ENCODE peak calls at places on chromosome 22, in five cellular contexts. W is GM10248, C is RWPE1, P is astrocyte, H is left ventricle myocardium inferior. R is an unnamed sample.

GRCh38 chr22:47161631-47162030 is 399.2 kb downstream of the TBC1D22A start:
- DNase-seq in W (no peak), C (no peak), P (no peak), H (no peak), R (peak; percentile 33)

GRCh38 chr22:28935713-28936112 is 52.3 kb downstream of the ZNRF3 start:
- DNase-seq in W (no peak), C (no peak), P (no peak), H (no peak), R (no peak)

GRCh38 chr22:35995772-35996171 is 32.9 kb downstream of the RBFOX2 start:
- DNase-seq in W (no peak), C (peak; percentile 9), P (peak; percentile 93), H (peak; percentile 77), R (peak; percentile 87)

GRCh38 chr22:21446128-21446826 is 20.9 kb upstream of the TMEM191C start:
- DNase-seq in W (no peak), C (no peak), P (no peak), H (no peak), R (no peak)

GRCh38 chr22:20867179-20868099 is 8.6 kb downstream of the SNAP29 start:
- DNase-seq in W (no peak), C (no peak), P (no peak), H (peak; percentile 20), R (no peak)

GRCh38 chr22:30948930-30949342 is 19.6 kb downstream of the MORC2 start:
- DNase-seq in W (no peak), C (no peak), P (no peak), H (no peak), R (no peak)

GRCh38 chr22:21768435-21768834 is 32.8 kb upstream of the YPEL1 start:
- DNase-seq in W (no peak), C (no peak), P (no peak), H (no peak), R (no peak)

GRCh38 chr22:38739300-38740055 is 16.3 kb downstream of the SUN2 start:
- DNase-seq in W (no peak), C (no peak), P (no peak), H (no peak), R (no peak)

GRCh38 chr22:43889366-43890253 is 2.2 kb downstream of the PNPLA5 start:
- DNase-seq in W (no peak), C (no peak), P (no peak), H (no peak), R (no peak)
- TF ChIP-seq CTCF in W (no peak), C (no peak), P (no peak), H (no peak), R (no peak)

DNA sequence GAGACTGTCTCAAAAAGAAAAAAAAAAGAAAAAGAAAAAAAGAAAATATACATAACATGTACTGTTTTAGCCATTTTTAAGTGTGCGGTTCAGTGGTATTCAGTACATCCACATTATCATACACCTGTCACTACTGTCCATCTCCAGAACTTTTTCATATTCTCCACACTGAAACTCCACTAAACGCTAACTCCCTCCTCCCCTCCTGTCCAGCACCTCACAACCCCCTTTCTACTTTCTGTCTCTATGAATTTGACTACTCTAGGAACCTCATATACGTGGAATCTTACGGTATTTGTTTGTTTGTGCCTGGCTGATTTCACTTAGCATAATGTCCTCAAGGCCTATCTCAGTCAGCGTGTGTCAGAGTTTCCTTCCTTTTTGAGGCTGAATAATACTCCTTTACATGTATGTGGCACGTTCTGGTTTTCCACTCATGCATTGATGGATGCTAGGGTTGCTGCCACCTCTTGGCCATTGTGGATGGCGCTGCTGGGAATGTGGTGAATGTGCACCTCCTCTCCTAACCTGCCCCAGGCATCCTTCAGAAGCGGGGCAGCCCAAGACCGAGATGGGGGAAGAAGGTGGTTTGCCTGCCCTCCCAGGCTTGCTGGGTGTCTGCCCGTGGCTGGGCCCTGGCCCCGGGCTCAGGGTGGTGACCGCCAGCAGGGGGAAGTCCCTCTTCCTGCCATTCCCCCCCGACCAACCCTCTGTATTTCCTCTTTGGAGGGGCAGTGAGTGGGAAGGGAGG is 60.5 kb downstream of the BCR start:
- DNase-seq in W (no peak), C (no peak), P (no peak), H (no peak), R (no peak)
- TF ChIP-seq CTCF in W (peak; percentile 15), C (no peak), P (no peak), H (peak; percentile 47), R (no peak)

DNA sequence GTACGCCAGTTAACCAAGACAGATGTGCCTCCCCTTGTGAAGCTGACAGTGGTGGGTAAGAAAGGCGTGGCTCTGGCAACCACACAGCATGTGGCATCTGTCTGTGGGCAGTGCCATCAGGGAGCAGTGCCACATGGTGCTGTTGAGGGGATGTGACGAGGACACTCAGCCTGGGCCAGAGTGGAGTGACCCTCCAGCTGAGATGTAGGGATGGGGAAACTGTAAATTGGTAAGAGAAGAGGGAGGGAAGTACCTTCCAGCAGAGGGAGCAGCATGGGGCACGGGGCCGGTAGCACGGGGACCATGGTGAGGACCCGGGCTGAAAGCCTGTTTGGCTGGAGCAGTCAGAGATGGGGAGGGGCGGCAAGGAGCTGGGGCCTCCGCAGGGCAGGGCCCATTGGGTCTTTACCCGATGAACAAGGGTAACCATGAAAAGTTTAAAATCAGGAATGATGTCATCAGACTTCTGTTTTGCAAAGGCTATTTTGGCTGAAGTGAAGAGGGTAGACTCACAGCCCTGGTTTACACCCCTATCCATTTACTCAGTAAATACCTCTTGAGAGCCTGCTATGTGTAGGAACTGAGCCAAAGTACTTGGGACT is 10.4 kb downstream of the TMPRSS6 start:
- DNase-seq in W (no peak), C (no peak), P (no peak), H (no peak), R (no peak)
- TF ChIP-seq CTCF in W (peak; percentile 15), C (no peak), P (no peak), H (peak; percentile 9), R (no peak)

DNA sequence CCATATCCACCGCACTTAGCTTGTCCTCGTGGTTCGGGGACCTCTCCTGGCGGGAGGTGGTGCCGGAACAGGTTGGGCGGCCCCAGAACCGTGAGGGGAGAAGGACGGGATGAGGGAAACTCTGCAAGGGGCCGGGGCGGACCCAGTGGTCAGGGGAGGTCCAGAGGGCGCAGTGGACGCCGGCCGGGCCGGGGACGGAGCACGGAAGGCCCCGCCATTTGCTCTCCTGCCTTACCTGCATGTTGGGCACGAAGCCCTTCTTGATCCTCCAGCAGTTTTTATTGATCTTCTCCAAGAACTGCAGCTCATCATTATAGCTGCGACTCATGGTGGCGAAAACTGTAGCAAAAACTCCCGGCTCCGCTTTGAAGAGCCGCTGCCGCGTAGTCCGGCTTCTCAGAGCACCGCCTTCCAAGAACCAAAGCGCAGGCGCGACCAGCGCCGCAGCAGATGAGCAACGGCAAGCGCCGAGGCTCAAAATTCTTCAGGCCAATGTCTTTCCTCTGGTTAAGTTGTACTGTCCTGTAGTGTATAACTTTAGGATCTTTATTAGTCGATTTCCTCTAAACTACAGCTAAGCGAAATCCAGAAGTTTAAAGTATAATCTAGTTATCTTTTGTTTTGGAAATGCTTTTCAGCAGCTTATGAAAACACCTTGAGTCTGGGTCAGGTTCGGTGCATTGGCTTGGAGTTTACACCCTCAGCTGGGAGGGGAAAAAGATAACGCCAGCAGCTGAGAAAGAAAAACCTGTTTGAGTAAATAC is at the start of gene RTCB:
- DNase-seq in W (peak; percentile 85), C (peak; percentile 50), P (peak; percentile 89), H (peak; percentile 93), R (peak; percentile 88)
- TF ChIP-seq CTCF in W (no peak), C (no peak), P (no peak), H (no peak), R (no peak)

GRCh38 chr22:27381960-27382742 is 419.4 kb downstream of the MN1 start:
- DNase-seq in W (no peak), C (no peak), P (no peak), H (no peak), R (no peak)
- TF ChIP-seq CTCF in W (no peak), C (no peak), P (no peak), H (no peak), R (no peak)

R was measured in coronary artery.